ENCODE peak calls at places on chromosome 21, in six cellular contexts. One of them, this sample, is unnamed.

GRCh38 chr21:34771512-34772028 is 102.8 kb downstream of the CLIC6 start:
- DNase-seq in body of pancreas: no peak
- DNase-seq in NCI-H1930: no peak
- DNase-seq in neuronal stem cell: no peak
- DNase-seq in upper lobe of right lung: no peak
- DNase-seq in left cardiac atrium: no peak
- DNase-seq in this sample: no peak

GRCh38 chr21:40345700-40346099 is 478.5 kb downstream of the PCP4 start:
- DNase-seq in body of pancreas: no peak
- DNase-seq in NCI-H1930: no peak
- DNase-seq in neuronal stem cell: no peak
- DNase-seq in upper lobe of right lung: no peak
- DNase-seq in left cardiac atrium: no peak
- DNase-seq in this sample: no peak

GRCh38 chr21:41653243-41653943 is 113.5 kb downstream of the RIPK4 start:
- DNase-seq in body of pancreas: no peak
- DNase-seq in NCI-H1930: no peak
- DNase-seq in neuronal stem cell: no peak
- DNase-seq in upper lobe of right lung: peak
- DNase-seq in left cardiac atrium: no peak
- DNase-seq in this sample: no peak

GRCh38 chr21:29849735-29850176 is 90.0 kb downstream of the GRIK1 start:
- DNase-seq in body of pancreas: peak
- DNase-seq in NCI-H1930: peak
- DNase-seq in neuronal stem cell: peak
- DNase-seq in upper lobe of right lung: no peak
- DNase-seq in left cardiac atrium: peak
- DNase-seq in this sample: peak

GRCh38 chr21:26405735-26406361 is 167.2 kb downstream of the CYYR1 start:
- DNase-seq in body of pancreas: no peak
- DNase-seq in NCI-H1930: no peak
- DNase-seq in neuronal stem cell: no peak
- DNase-seq in upper lobe of right lung: no peak
- DNase-seq in left cardiac atrium: no peak
- DNase-seq in this sample: no peak

GRCh38 chr21:33064623-33064996 is 5.3 kb upstream of the OLIG1 start:
- DNase-seq in body of pancreas: no peak
- DNase-seq in NCI-H1930: no peak
- DNase-seq in neuronal stem cell: no peak
- DNase-seq in upper lobe of right lung: no peak
- DNase-seq in left cardiac atrium: no peak
- DNase-seq in this sample: no peak

GRCh38 chr21:28632718-28633408 is 359.8 kb downstream of the LTN1 start:
- DNase-seq in body of pancreas: no peak
- DNase-seq in NCI-H1930: no peak
- DNase-seq in neuronal stem cell: peak
- DNase-seq in upper lobe of right lung: no peak
- DNase-seq in left cardiac atrium: no peak
- DNase-seq in this sample: no peak

GRCh38 chr21:45517249-45518065 is 24.8 kb downstream of the SLC19A1 start:
- DNase-seq in body of pancreas: no peak
- DNase-seq in NCI-H1930: no peak
- DNase-seq in neuronal stem cell: no peak
- DNase-seq in upper lobe of right lung: peak
- DNase-seq in left cardiac atrium: peak
- DNase-seq in this sample: no peak

GRCh38 chr21:28325618-28326017 is 667.1 kb downstream of the LTN1 start:
- DNase-seq in body of pancreas: no peak
- DNase-seq in NCI-H1930: no peak
- DNase-seq in neuronal stem cell: no peak
- DNase-seq in upper lobe of right lung: no peak
- DNase-seq in left cardiac atrium: no peak
- DNase-seq in this sample: no peak

GRCh38 chr21:35340273-35340672 is 291.2 kb upstream of the RUNX1 start:
- DNase-seq in body of pancreas: no peak
- DNase-seq in NCI-H1930: no peak
- DNase-seq in neuronal stem cell: no peak
- DNase-seq in upper lobe of right lung: no peak
- DNase-seq in left cardiac atrium: no peak
- DNase-seq in this sample: peak

GRCh38 chr21:35843911-35844667 is 216.2 kb downstream of the SETD4 start:
- DNase-seq in body of pancreas: no peak
- DNase-seq in NCI-H1930: no peak
- DNase-seq in neuronal stem cell: no peak
- DNase-seq in upper lobe of right lung: no peak
- DNase-seq in left cardiac atrium: peak
- DNase-seq in this sample: no peak

GRCh38 chr21:29135481-29135880 is 5.0 kb downstream of the MAP3K7CL start:
- DNase-seq in body of pancreas: no peak
- DNase-seq in NCI-H1930: no peak
- DNase-seq in neuronal stem cell: no peak
- DNase-seq in upper lobe of right lung: no peak
- DNase-seq in left cardiac atrium: no peak
- DNase-seq in this sample: no peak

GRCh38 chr21:42013338-42013737 is 3.2 kb upstream of the ZBTB21 start:
- DNase-seq in body of pancreas: no peak
- DNase-seq in NCI-H1930: no peak
- DNase-seq in neuronal stem cell: no peak
- DNase-seq in upper lobe of right lung: no peak
- DNase-seq in left cardiac atrium: no peak
- DNase-seq in this sample: no peak

GRCh38 chr21:36330904-36331303 is 10.9 kb downstream of the MORC3 start:
- DNase-seq in body of pancreas: peak
- DNase-seq in NCI-H1930: no peak
- DNase-seq in neuronal stem cell: no peak
- DNase-seq in upper lobe of right lung: no peak
- DNase-seq in left cardiac atrium: peak
- DNase-seq in this sample: peak

GRCh38 chr21:45098867-45099266 is 24.5 kb downstream of the ADARB1 start:
- DNase-seq in body of pancreas: no peak
- DNase-seq in NCI-H1930: no peak
- DNase-seq in neuronal stem cell: no peak
- DNase-seq in upper lobe of right lung: no peak
- DNase-seq in left cardiac atrium: no peak
- DNase-seq in this sample: no peak

GRCh38 chr21:28431022-28431421 is 561.7 kb downstream of the LTN1 start:
- DNase-seq in body of pancreas: no peak
- DNase-seq in NCI-H1930: no peak
- DNase-seq in neuronal stem cell: no peak
- DNase-seq in upper lobe of right lung: no peak
- DNase-seq in left cardiac atrium: no peak
- DNase-seq in this sample: no peak

GRCh38 chr21:45339430-45340405 is 52.0 kb upstream of the POFUT2 start:
- DNase-seq in body of pancreas: no peak
- DNase-seq in NCI-H1930: no peak
- DNase-seq in neuronal stem cell: no peak
- DNase-seq in upper lobe of right lung: no peak
- DNase-seq in left cardiac atrium: peak
- DNase-seq in this sample: no peak

GRCh38 chr21:42123509-42123908 is 52.4 kb downstream of the UMODL1 start:
- DNase-seq in body of pancreas: no peak
- DNase-seq in NCI-H1930: no peak
- DNase-seq in neuronal stem cell: no peak
- DNase-seq in upper lobe of right lung: no peak
- DNase-seq in left cardiac atrium: no peak
- DNase-seq in this sample: no peak

GRCh38 chr21:30769724-30770431 is 14.7 kb upstream of the KRTAP21-1 start:
- DNase-seq in body of pancreas: no peak
- DNase-seq in NCI-H1930: no peak
- DNase-seq in neuronal stem cell: no peak
- DNase-seq in upper lobe of right lung: no peak
- DNase-seq in left cardiac atrium: no peak
- DNase-seq in this sample: no peak

GRCh38 chr21:46020581-46020980 is 39.0 kb downstream of the COL6A1 start:
- DNase-seq in body of pancreas: no peak
- DNase-seq in NCI-H1930: no peak
- DNase-seq in neuronal stem cell: no peak
- DNase-seq in upper lobe of right lung: no peak
- DNase-seq in left cardiac atrium: no peak
- DNase-seq in this sample: no peak

GRCh38 chr21:45413922-45414321 is 9.0 kb downstream of the COL18A1 start:
- DNase-seq in body of pancreas: no peak
- DNase-seq in NCI-H1930: no peak
- DNase-seq in neuronal stem cell: no peak
- DNase-seq in upper lobe of right lung: no peak
- DNase-seq in left cardiac atrium: peak
- DNase-seq in this sample: no peak

GRCh38 chr21:37077403-37077802 is 4.3 kb downstream of the TTC3 start:
- DNase-seq in body of pancreas: no peak
- DNase-seq in NCI-H1930: no peak
- DNase-seq in neuronal stem cell: no peak
- DNase-seq in upper lobe of right lung: no peak
- DNase-seq in left cardiac atrium: no peak
- DNase-seq in this sample: no peak

GRCh38 chr21:22096314-22096713 is 1098.1 kb downstream of the NCAM2 start:
- DNase-seq in body of pancreas: no peak
- DNase-seq in NCI-H1930: no peak
- DNase-seq in neuronal stem cell: no peak
- DNase-seq in upper lobe of right lung: no peak
- DNase-seq in left cardiac atrium: no peak
- DNase-seq in this sample: no peak

GRCh38 chr21:42398414-42399030 is 2.7 kb upstream of the TMPRSS3 start:
- DNase-seq in body of pancreas: no peak
- DNase-seq in NCI-H1930: no peak
- DNase-seq in neuronal stem cell: no peak
- DNase-seq in upper lobe of right lung: peak
- DNase-seq in left cardiac atrium: no peak
- DNase-seq in this sample: no peak

GRCh38 chr21:32278518-32279376 is at the start of gene MIS18A:
- DNase-seq in body of pancreas: peak
- DNase-seq in NCI-H1930: peak
- DNase-seq in neuronal stem cell: peak
- DNase-seq in upper lobe of right lung: peak
- DNase-seq in left cardiac atrium: peak
- DNase-seq in this sample: peak

GRCh38 chr21:36627242-36627641 is 71.7 kb upstream of the SIM2 start:
- DNase-seq in body of pancreas: no peak
- DNase-seq in NCI-H1930: no peak
- DNase-seq in neuronal stem cell: no peak
- DNase-seq in upper lobe of right lung: no peak
- DNase-seq in left cardiac atrium: no peak
- DNase-seq in this sample: no peak

GRCh38 chr21:31557421-31557955 is 102.0 kb upstream of the SOD1 start:
- DNase-seq in body of pancreas: no peak
- DNase-seq in NCI-H1930: no peak
- DNase-seq in neuronal stem cell: peak
- DNase-seq in upper lobe of right lung: peak
- DNase-seq in left cardiac atrium: no peak
- DNase-seq in this sample: no peak

GRCh38 chr21:37606549-37606948 is 240.0 kb downstream of the DYRK1A start:
- DNase-seq in body of pancreas: no peak
- DNase-seq in NCI-H1930: no peak
- DNase-seq in neuronal stem cell: no peak
- DNase-seq in upper lobe of right lung: no peak
- DNase-seq in left cardiac atrium: no peak
- DNase-seq in this sample: no peak

GRCh38 chr21:32253215-32253641 is 25.6 kb downstream of the MIS18A start:
- DNase-seq in body of pancreas: peak
- DNase-seq in NCI-H1930: no peak
- DNase-seq in neuronal stem cell: no peak
- DNase-seq in upper lobe of right lung: no peak
- DNase-seq in left cardiac atrium: peak
- DNase-seq in this sample: no peak

GRCh38 chr21:32304998-32305397 is 6.3 kb downstream of the MRAP start:
- DNase-seq in body of pancreas: no peak
- DNase-seq in NCI-H1930: no peak
- DNase-seq in neuronal stem cell: no peak
- DNase-seq in upper lobe of right lung: no peak
- DNase-seq in left cardiac atrium: no peak
- DNase-seq in this sample: no peak

GRCh38 chr21:29080454-29080930 is 7.0 kb upstream of the CCT8 start:
- DNase-seq in body of pancreas: no peak
- DNase-seq in NCI-H1930: no peak
- DNase-seq in neuronal stem cell: no peak
- DNase-seq in upper lobe of right lung: no peak
- DNase-seq in left cardiac atrium: no peak
- DNase-seq in this sample: no peak